ENCODE peak calls at places on chromosome 18, in ten cellular contexts. G is lower lobe of right lung, O is fibroblast of lung, X is HCT116, B is sigmoid colon, S is brain microvascular endothelial cell, U is right atrium auricular region, N is WERI-Rb-1, Q is left lung, F is colonic mucosa. T is an unnamed sample.

GRCh38 chr18:55351980-55352714 is 235.8 kb downstream of the TCF4 start:
- DNase-seq in G (no peak), O (peak; percentile 56), X (no peak), B (no peak), S (no peak), U (no peak), N (no peak), Q (no peak), F (no peak), T (peak; percentile 3)

GRCh38 chr18:36402765-36403396 is 105.4 kb downstream of the FHOD3 start:
- DNase-seq in G (no peak), O (peak; percentile 81), X (no peak), B (peak; percentile 78), S (no peak), U (peak; percentile 85), N (peak; percentile 31), Q (peak; percentile 53), F (no peak), T (no peak)

GRCh38 chr18:26493021-26493420 is 55.3 kb downstream of the KCTD1 start:
- DNase-seq in G (no peak), O (no peak), X (no peak), B (no peak), S (no peak), U (no peak), N (no peak), Q (no peak), F (no peak), T (peak; percentile 24)

GRCh38 chr18:63788447-63789096 is 13.4 kb downstream of the SERPINB7 start:
- DNase-seq in G (no peak), O (peak; percentile 94), X (peak; percentile 68), B (no peak), S (peak; percentile 92), U (no peak), N (no peak), Q (peak; percentile 38), F (no peak), T (peak; percentile 98)

GRCh38 chr18:6414118-6414722 is 491 bp downstream of the L3MBTL4 start:
- DNase-seq in G (peak; percentile 87), O (no peak), X (no peak), B (peak; percentile 80), S (no peak), U (no peak), N (no peak), Q (peak; percentile 67), F (peak; percentile 72), T (no peak)

GRCh38 chr18:31154186-31154585 is 8.5 kb downstream of the DSC1 start:
- DNase-seq in G (no peak), O (peak; percentile 1), X (no peak), B (no peak), S (no peak), U (no peak), N (no peak), Q (no peak), F (no peak), T (peak; percentile 55)

GRCh38 chr18:69817335-69817935 is 130.2 kb downstream of the CD226 start:
- DNase-seq in G (no peak), O (peak; percentile 87), X (no peak), B (no peak), S (peak; percentile 76), U (no peak), N (no peak), Q (no peak), F (no peak), T (peak; percentile 44)

GRCh38 chr18:13501896-13502295 is 224.5 kb downstream of the FAM210A start:
- DNase-seq in G (no peak), O (peak; percentile 42), X (no peak), B (peak; percentile 56), S (no peak), U (no peak), N (no peak), Q (no peak), F (no peak), T (peak; percentile 33)

GRCh38 chr18:49727816-49728215 is 85.5 kb downstream of the ACAA2 start:
- DNase-seq in G (no peak), O (no peak), X (no peak), B (no peak), S (no peak), U (no peak), N (no peak), Q (no peak), F (no peak), T (no peak)

GRCh38 chr18:49726564-49726963 is 86.8 kb downstream of the ACAA2 start:
- DNase-seq in G (no peak), O (no peak), X (no peak), B (no peak), S (no peak), U (no peak), N (no peak), Q (no peak), F (no peak), T (no peak)

GRCh38 chr18:49723648-49724180 is 89.6 kb downstream of the ACAA2 start:
- DNase-seq in G (no peak), O (peak; percentile 87), X (peak; percentile 79), B (no peak), S (peak; percentile 41), U (no peak), N (no peak), Q (no peak), F (peak; percentile 64), T (peak; percentile 67)

GRCh38 chr18:49728542-49728941 is 84.8 kb downstream of the ACAA2 start:
- DNase-seq in G (peak; percentile 61), O (peak; percentile 20), X (peak; percentile 47), B (no peak), S (peak; percentile 47), U (no peak), N (peak; percentile 83), Q (no peak), F (peak; percentile 84), T (peak; percentile 43)

DNA sequence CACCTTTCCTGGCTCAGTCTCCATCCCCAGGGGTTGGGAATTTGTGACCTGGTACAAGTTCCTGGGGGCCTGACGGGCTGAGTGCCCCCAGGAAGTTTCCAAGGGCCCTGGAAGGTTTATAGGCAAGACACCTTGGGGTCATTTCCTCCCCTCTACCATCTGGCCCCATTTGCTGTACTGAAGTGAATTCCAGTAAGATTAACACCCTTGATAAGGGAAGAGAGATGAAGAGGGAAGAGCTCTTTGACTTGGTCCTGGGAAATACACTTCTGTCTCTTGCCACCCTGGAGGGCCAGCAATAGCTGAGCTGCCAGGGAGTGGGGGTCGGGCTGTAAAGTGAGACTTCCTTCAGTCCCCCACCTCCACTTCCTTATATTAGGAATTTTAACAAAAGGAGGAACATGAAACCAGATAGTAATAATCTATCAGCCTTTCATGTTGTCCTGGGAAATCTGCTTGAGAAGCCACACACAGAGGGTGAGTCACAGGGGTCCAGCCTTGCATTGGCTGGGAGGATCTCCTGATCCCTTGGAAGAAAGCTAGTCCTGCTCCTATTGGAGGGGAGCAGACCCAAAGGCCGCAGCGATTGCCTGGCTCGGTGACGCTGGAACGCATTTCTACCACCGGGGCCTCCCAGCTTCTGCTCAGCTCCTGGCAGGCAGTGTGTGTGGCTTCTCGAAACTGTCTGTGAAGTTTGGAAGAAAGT is 87.4 kb downstream of the ACAA2 start:
- DNase-seq in G (no peak), O (peak; percentile 100), X (peak; percentile 91), B (peak; percentile 91), S (peak; percentile 99), U (peak; percentile 81), N (peak; percentile 48), Q (peak; percentile 73), F (no peak), T (peak; percentile 65)
- TF ChIP-seq CTCF in G (no peak), O (no peak), X (peak; percentile 26), B (no peak), S (peak; percentile 56), U (no peak), N (peak; percentile 45), Q (no peak), F (no peak), T (no peak)

GRCh38 chr18:59264136-59264571 is 9.1 kb downstream of the RAX start:
- DNase-seq in G (no peak), O (no peak), X (no peak), B (no peak), S (no peak), U (no peak), N (no peak), Q (no peak), F (no peak), T (no peak)

GRCh38 chr18:59264651-59265245 is 8.5 kb downstream of the RAX start:
- DNase-seq in G (no peak), O (no peak), X (no peak), B (no peak), S (no peak), U (no peak), N (no peak), Q (no peak), F (no peak), T (no peak)

GRCh38 chr18:59266459-59266858 is 6.8 kb downstream of the RAX start:
- DNase-seq in G (no peak), O (no peak), X (no peak), B (no peak), S (no peak), U (no peak), N (no peak), Q (no peak), F (no peak), T (no peak)

GRCh38 chr18:59266019-59266369 is 7.3 kb downstream of the RAX start:
- DNase-seq in G (no peak), O (no peak), X (no peak), B (no peak), S (no peak), U (no peak), N (peak; percentile 84), Q (no peak), F (no peak), T (no peak)

DNA sequence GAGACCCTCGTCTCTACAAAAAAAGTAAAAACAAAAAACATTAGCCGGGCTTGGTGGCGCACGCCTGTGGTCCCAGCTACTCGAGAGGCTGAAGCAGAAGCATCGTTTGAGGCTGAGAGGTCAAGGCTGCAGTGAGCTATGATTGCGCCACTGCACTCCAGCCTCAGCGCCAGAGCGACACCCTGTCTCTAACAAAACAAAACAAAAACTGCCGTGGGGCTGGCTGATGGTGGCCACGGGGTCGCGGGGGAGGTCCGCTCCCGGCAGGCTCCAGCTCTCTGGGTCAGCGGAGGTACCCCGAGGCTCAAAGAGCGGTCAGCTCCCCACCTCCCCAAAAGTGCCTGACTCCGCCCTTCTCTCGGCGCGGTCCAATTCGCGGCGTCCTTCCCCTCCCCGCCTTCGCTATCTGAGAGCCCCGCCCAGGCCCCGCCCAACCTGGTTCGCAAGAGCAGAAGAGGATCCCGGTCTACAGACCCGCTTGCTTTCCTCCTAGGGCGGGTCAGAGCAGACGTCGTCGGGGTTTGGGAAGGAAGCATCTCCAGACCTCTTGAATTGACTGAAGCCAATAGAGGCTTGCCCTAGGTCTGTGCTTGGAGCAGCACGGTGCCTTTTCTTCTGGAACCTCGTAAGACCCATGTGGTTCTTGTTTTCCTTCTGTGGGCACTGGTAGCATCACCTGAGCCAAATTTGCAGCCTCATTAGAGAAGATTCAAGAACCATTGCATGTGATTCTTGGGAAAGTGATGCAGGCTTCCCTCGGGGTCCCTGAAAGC is 7.8 kb downstream of the RAX start:
- DNase-seq in G (no peak), O (no peak), X (no peak), B (no peak), S (no peak), U (no peak), N (peak; percentile 89), Q (no peak), F (no peak), T (no peak)
- H3K4me3 ChIP-seq in G (peak overlapping the region; percentile 42), O (peak overlapping the region; percentile 20), X (no peak overlapping the region), B (no peak overlapping the region), S (peak overlapping the region; percentile 26), U (peak overlapping the region; percentile 31), N (peak overlapping the region; percentile 33), Q (no peak overlapping the region), F (peak overlapping the region; percentile 16), T (no peak overlapping the region)

GRCh38 chr18:260547-260946 is 7.3 kb downstream of the THOC1 start:
- DNase-seq in G (no peak), O (no peak), X (no peak), B (no peak), S (no peak), U (no peak), N (no peak), Q (no peak), F (no peak), T (no peak)
- H3K36me3 ChIP-seq in G (peaks cover 92% of the 10 kb centered on the region), O (peaks cover 1% of the 10 kb centered on the region), X (peaks cover 10% of the 10 kb centered on the region), B (peaks cover 97% of the 10 kb centered on the region), S (peaks cover 11% of the 10 kb centered on the region), U (peaks cover 54% of the 10 kb centered on the region), N (peaks cover 90% of the 10 kb centered on the region), Q (no peaks in the 10 kb centered on the region), F (no peaks in the 10 kb centered on the region), T (peaks cover 4% of the 10 kb centered on the region)

GRCh38 chr18:34880882-34881852 is 160.0 kb upstream of the MAPRE2 start:
- DNase-seq in G (no peak), O (peak; percentile 15), X (no peak), B (no peak), S (no peak), U (no peak), N (no peak), Q (no peak), F (no peak), T (peak; percentile 7)
- TF ChIP-seq CTCF in G (no peak), O (no peak), X (no peak), B (no peak), S (no peak), U (peak; percentile 43), N (no peak), Q (no peak), F (no peak), T (no peak)